ENCODE peak calls at places on chromosomes 11 and 22, in four cellular contexts. S, V, Q and T are unnamed samples.

GRCh38 chr11:11640152-11640551 is 18.3 kb upstream of the GALNT18 start:
- DNase-seq in S (no peak), V (no peak), Q (no peak), T (no peak)

GRCh38 chr11:75498556-75499255 is 27.0 kb downstream of the GDPD5 start:
- DNase-seq in S (no peak), V (no peak), Q (peak; percentile 88), T (no peak)

GRCh38 chr11:129973068-129973467 is 29.6 kb downstream of the PRDM10 start:
- DNase-seq in S (no peak), V (no peak), Q (no peak), T (no peak)

GRCh38 chr22:42868751-42869251 is 11.7 kb upstream of the ARFGAP3 start:
- DNase-seq in S (no peak), V (no peak), Q (no peak), T (no peak)

GRCh38 chr22:21909871-21910270 is 42.4 kb upstream of the MAPK1 start:
- DNase-seq in S (no peak), V (no peak), Q (no peak), T (no peak)

GRCh38 chr11:64305075-64305690 is at the start of gene ESRRA:
- DNase-seq in S (peak; percentile 100), V (peak; percentile 100), Q (peak; percentile 95), T (peak; percentile 100)

GRCh38 chr11:6249822-6250555 is 9.6 kb upstream of the CCKBR start:
- DNase-seq in S (no peak), V (no peak), Q (peak; percentile 97), T (no peak)

GRCh38 chr11:110198031-110198729 is 98.2 kb downstream of the RDX start:
- DNase-seq in S (no peak), V (no peak), Q (peak; percentile 22), T (no peak)

GRCh38 chr11:113778111-113778910 is 1.3 kb upstream of the CLDN25 start:
- DNase-seq in S (no peak), V (no peak), Q (no peak), T (no peak)

GRCh38 chr11:1152316-1153104 is 5.2 kb upstream of the MUC5AC start:
- DNase-seq in S (peak; percentile 54), V (no peak), Q (peak; percentile 76), T (no peak)

GRCh38 chr22:27435839-27436581 is 365.5 kb downstream of the MN1 start:
- DNase-seq in S (no peak), V (no peak), Q (no peak), T (peak; percentile 21)

GRCh38 chr22:45684169-45684568 is 12.5 kb downstream of the ATXN10 start:
- DNase-seq in S (no peak), V (no peak), Q (no peak), T (no peak)

GRCh38 chr22:43296279-43296902 is 46.8 kb downstream of the SCUBE1 start:
- DNase-seq in S (no peak), V (no peak), Q (no peak), T (no peak)

GRCh38 chr11:117972589-117973445 is 13.4 kb upstream of the IL10RA start:
- DNase-seq in S (no peak), V (no peak), Q (no peak), T (peak; percentile 18)

GRCh38 chr11:104120493-104121200 is 43.3 kb downstream of the PDGFD start:
- DNase-seq in S (no peak), V (no peak), Q (no peak), T (no peak)

GRCh38 chr11:101600948-101601347 is 17.1 kb upstream of the TRPC6 start:
- DNase-seq in S (no peak), V (no peak), Q (no peak), T (no peak)

GRCh38 chr11:59918987-59919589 is 19.1 kb upstream of the OOSP1 start:
- DNase-seq in S (peak; percentile 21), V (peak; percentile 11), Q (peak; percentile 68), T (peak; percentile 50)

GRCh38 chr22:30202531-30203006 is 44.0 kb downstream of the LIF start:
- DNase-seq in S (no peak), V (no peak), Q (no peak), T (no peak)

GRCh38 chr11:62678770-62679696 is at the start of gene UBXN1:
- DNase-seq in S (peak; percentile 91), V (peak; percentile 80), Q (peak; percentile 85), T (peak; percentile 74)

GRCh38 chr22:27748355-27749168 is 53.0 kb downstream of the MN1 start:
- DNase-seq in S (no peak), V (no peak), Q (peak; percentile 32), T (no peak)

GRCh38 chr11:64009234-64009633 is 23.0 kb downstream of the OTUB1 start:
- DNase-seq in S (no peak), V (no peak), Q (no peak), T (no peak)

GRCh38 chr11:45906096-45906682 is 882 bp downstream of the FREY1 start:
- DNase-seq in S (no peak), V (no peak), Q (no peak), T (no peak)

GRCh38 chr11:72844356-72844755 is 30.1 kb downstream of the ATG16L2 start:
- DNase-seq in S (no peak), V (no peak), Q (no peak), T (no peak)

GRCh38 chr11:45393826-45394225 is 107.7 kb upstream of the SYT13 start:
- DNase-seq in S (no peak), V (no peak), Q (no peak), T (no peak)

GRCh38 chr11:118530683-118531596 is at the start of gene TMEM25:
- DNase-seq in S (peak; percentile 82), V (peak; percentile 77), Q (no peak), T (peak; percentile 70)

GRCh38 chr22:48748860-48749554 is 1078.7 kb downstream of the BRD1 start:
- DNase-seq in S (no peak), V (no peak), Q (no peak), T (no peak)

GRCh38 chr11:34585870-34586654 is 34.8 kb upstream of the EHF start:
- DNase-seq in S (no peak), V (peak; percentile 48), Q (peak; percentile 24), T (no peak)

GRCh38 chr11:109728056-109728455 is 306.1 kb downstream of the C11orf87 start:
- DNase-seq in S (no peak), V (no peak), Q (no peak), T (no peak)

GRCh38 chr22:47204002-47204979 is 441.8 kb downstream of the TBC1D22A start:
- DNase-seq in S (no peak), V (no peak), Q (no peak), T (no peak)

GRCh38 chr11:44307340-44308099 is 2.4 kb downstream of the ALX4 start:
- DNase-seq in S (no peak), V (no peak), Q (no peak), T (no peak)